ENCODE peak calls at places on chromosomes 2 and 18, in nine cellular contexts. V is foreskin fibroblast, J is dorsolateral prefrontal cortex, E is uterus, L is right atrium auricular region, H is A549, D is foreskin keratinocyte, O is neural crest cell, Z is astrocyte of the spinal cord. R is an unnamed sample.

GRCh38 chr2:48528431-48528830 is 1.5 kb upstream of the STON1 start:
- DNase-seq in H (no peak), Z (no peak), J (no peak), V (no peak), E (no peak), O (no peak), L (no peak), D (no peak), R (no peak)

GRCh38 chr2:144249035-144249637 is 270.8 kb downstream of the ZEB2 start:
- DNase-seq in J (no peak), L (no peak), E (no peak), O (no peak), D (no peak), V (peak; percentile 27), H (no peak), Z (no peak), R (no peak)

GRCh38 chr2:112794131-112794733 is 9.9 kb upstream of the IL1A start:
- DNase-seq in E (no peak), V (peak; percentile 90), H (peak; percentile 31), D (peak; percentile 98), J (no peak), Z (peak; percentile 63), L (peak; percentile 73), O (no peak), R (no peak)

GRCh38 chr2:69012310-69013122 is 463 bp upstream of the ANTXR1 start:
- DNase-seq in E (peak; percentile 85), Z (peak; percentile 80), O (peak; percentile 65), J (peak; percentile 60), H (peak; percentile 74), V (peak; percentile 88), L (peak; percentile 72), D (no peak), R (peak; percentile 76)

GRCh38 chr18:64332851-64333250 is 184.0 kb upstream of the LINC00305 start:
- DNase-seq in Z (no peak), D (no peak), L (no peak), E (no peak), O (no peak), J (no peak), H (no peak), V (no peak), R (no peak)

GRCh38 chr18:61893304-61893970 is 630 bp upstream of the RNF152 start:
- DNase-seq in D (no peak), E (peak; percentile 70), V (peak; percentile 89), J (peak; percentile 45), O (peak; percentile 55), H (peak; percentile 13), L (no peak), Z (peak; percentile 45), R (peak; percentile 75)

GRCh38 chr2:45759310-45759851 is 107.9 kb downstream of the PRKCE start:
- DNase-seq in V (peak; percentile 90), H (no peak), Z (peak; percentile 50), J (peak; percentile 56), E (peak; percentile 40), D (no peak), L (no peak), O (no peak), R (peak; percentile 92)

GRCh38 chr2:182941939-182942338 is 75.5 kb upstream of the FRZB start:
- DNase-seq in E (no peak), J (no peak), V (no peak), Z (no peak), L (no peak), D (no peak), H (no peak), O (no peak), R (no peak)

GRCh38 chr2:146867472-146867986 is 977.3 kb upstream of the ACVR2A start:
- DNase-seq in O (no peak), L (no peak), Z (no peak), J (peak; percentile 17), D (no peak), E (no peak), V (no peak), H (no peak), R (no peak)

GRCh38 chr2:8923173-8923572 is 80.3 kb downstream of the MBOAT2 start:
- DNase-seq in V (no peak), O (no peak), H (no peak), L (no peak), D (peak; percentile 6), E (no peak), J (no peak), Z (no peak), R (no peak)

GRCh38 chr2:151363709-151364108 is 6.3 kb downstream of the TNFAIP6 start:
- DNase-seq in Z (no peak), J (peak; percentile 70), E (no peak), V (peak; percentile 45), H (no peak), L (peak; percentile 68), O (no peak), D (no peak), R (no peak)

GRCh38 chr18:38695559-38696270 is 1130.1 kb upstream of the CELF4 start:
- DNase-seq in L (no peak), J (no peak), H (no peak), E (no peak), D (peak; percentile 64), Z (peak; percentile 17), O (no peak), V (peak; percentile 42), R (no peak)

GRCh38 chr2:19746611-19747309 is 155.0 kb downstream of the TTC32 start:
- DNase-seq in H (peak; percentile 72), J (no peak), L (peak; percentile 56), O (peak; percentile 19), V (peak; percentile 40), D (no peak), E (no peak), Z (peak; percentile 36), R (peak; percentile 77)

GRCh38 chr2:76978064-76978463 is 544.1 kb downstream of the LRRTM4 start:
- DNase-seq in L (no peak), Z (no peak), V (no peak), H (no peak), E (no peak), O (no peak), D (no peak), J (no peak), R (no peak)

GRCh38 chr2:191957996-191958860 is 111.3 kb upstream of the CAVIN2 start:
- DNase-seq in E (no peak), D (no peak), V (no peak), J (no peak), O (no peak), L (no peak), H (no peak), Z (no peak), R (no peak)

GRCh38 chr18:5693637-5694175 is 149.9 kb upstream of the EPB41L3 start:
- DNase-seq in L (no peak), H (no peak), Z (no peak), V (no peak), D (no peak), J (no peak), O (no peak), E (no peak), R (no peak)

GRCh38 chr18:63850010-63850409 is 37.5 kb upstream of the SERPINB2 start:
- DNase-seq in D (peak; percentile 42), L (no peak), V (peak; percentile 82), J (peak; percentile 13), O (peak; percentile 35), H (peak; percentile 5), Z (no peak), E (no peak), R (peak; percentile 72)

GRCh38 chr2:9665903-9666302 is 35.1 kb upstream of the YWHAQ start:
- DNase-seq in L (no peak), D (no peak), Z (peak; percentile 92), V (peak; percentile 92), H (no peak), O (no peak), J (no peak), E (no peak), R (no peak)

GRCh38 chr2:237742614-237743013 is 56.0 kb upstream of the RBM44 start:
- DNase-seq in J (no peak), E (no peak), H (no peak), L (no peak), Z (no peak), V (no peak), O (no peak), D (no peak), R (no peak)
- TF ChIP-seq CTCF in J (no peak), E (no peak), H (no peak), L (no peak), Z (no peak), V (no peak), O (no peak), D (no peak), R (no peak)

DNA sequence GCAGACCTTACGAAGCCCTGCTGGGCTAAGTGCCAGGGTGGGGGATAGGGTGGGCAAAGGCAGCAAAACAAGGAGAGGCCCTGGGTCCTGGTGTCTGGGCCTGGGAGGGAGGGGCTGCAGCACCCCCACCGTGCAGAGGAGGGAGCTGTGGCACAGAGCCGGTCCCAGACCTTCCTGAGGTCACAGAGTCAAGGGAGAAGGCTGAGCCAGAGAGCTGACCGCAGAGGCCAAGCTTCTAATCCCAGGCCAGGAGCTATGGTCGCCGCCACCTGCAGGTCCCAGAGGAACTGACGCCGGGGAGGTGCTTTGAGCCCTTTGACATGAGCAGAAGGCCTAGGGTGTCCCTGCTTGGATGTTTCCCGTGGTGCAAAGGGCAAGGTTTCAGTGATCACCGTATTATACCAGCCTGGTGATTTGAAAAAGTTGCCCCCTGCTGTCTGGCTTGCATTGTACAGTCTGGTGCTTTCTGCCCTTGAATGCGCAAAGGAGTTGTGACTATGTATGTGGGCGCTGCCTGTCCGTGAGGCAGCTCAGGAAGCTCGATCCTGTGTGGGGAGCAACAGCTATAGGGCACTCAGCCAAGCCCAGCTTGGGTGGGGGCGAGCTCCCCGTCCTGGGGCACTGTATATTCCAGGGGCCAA is 44.3 kb downstream of the EDAR start:
- DNase-seq in E (no peak), O (no peak), J (no peak), V (no peak), H (no peak), D (no peak), L (no peak), Z (no peak), R (peak; percentile 60)
- TF ChIP-seq CTCF in E (no peak), O (no peak), J (no peak), V (no peak), H (no peak), D (peak; percentile 29), L (no peak), Z (peak; percentile 23), R (peak; percentile 64)

DNA sequence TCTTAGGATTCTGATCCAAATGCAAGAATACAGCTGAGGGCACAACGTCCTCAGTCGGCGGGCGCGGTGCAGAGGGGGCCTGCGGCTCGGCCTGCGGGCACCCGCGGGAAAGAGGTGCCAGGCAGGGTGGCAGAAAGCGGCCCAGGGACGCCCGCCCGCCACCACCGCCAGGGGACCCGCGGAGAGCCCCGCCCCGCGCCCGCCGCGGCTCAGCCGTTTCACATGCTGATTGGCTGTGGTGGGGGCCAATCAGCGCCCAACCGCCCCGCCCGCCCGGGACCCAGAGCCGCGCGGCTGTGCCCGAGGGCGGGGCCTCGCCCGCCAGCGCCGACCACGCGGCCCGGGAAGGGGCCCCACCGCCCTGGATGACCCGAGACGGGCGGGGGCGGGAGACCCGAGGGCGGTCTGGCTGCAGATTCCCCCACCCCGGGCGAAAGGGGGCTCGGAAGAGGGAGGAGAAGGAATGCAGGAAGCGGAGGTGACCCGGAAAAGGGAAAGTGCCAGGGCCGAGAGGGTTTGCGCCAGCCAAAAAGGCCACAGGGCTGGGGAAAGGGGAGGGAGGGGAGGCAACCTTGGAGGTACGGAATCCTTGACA is 8.0 kb downstream of the IRS1 start:
- DNase-seq in Z (peak; percentile 85), O (peak; percentile 83), D (no peak), E (peak; percentile 88), L (peak; percentile 86), V (peak; percentile 96), H (peak; percentile 92), J (peak; percentile 88), R (peak; percentile 88)
- TF ChIP-seq CTCF in Z (peak; percentile 27), O (peak; percentile 66), D (peak; percentile 59), E (peak; percentile 63), L (peak; percentile 61), V (peak; percentile 5), H (no peak), J (peak; percentile 47), R (peak; percentile 33)

GRCh38 chr18:11689031-11689971 is at the start of gene GNAL:
- DNase-seq in E (peak; percentile 72), O (peak; percentile 85), V (peak; percentile 92), J (peak; percentile 76), Z (peak; percentile 88), H (peak; percentile 54), D (no peak), L (peak; percentile 82), R (peak; percentile 86)
- TF ChIP-seq CTCF in E (no peak), O (no peak), V (no peak), J (peak; percentile 29), Z (no peak), H (no peak), D (no peak), L (no peak), R (no peak)

R was measured in WERI-Rb-1.